ENCODE peak calls at places on chromosome 2, in eight cellular contexts. F is mammary epithelial cell; V is NCI-H2081; X is Peyer's patch; J is brain microvascular endothelial cell; Z is stimulated activated CD4-positive, alpha-beta T cell treated with anti-CD3 and anti-CD28 coated beads, Interleukin-1b, Interleukin-23, amount 100 ng/mL, for 24 hours; Q is KG1; P is activated CD4-positive, alpha-beta T cell treated with anti-CD3 and anti-CD28 coated beads, Interleukin-2, amount 10 ng/mL, durations not matched to agents 7 days and 5 days. S is an unnamed sample.

GRCh38 chr2:89833116-89833779 is 1141.8 kb downstream of the RPIA start:
- DNase-seq in F (peak), V (no peak), X (no peak), J (no peak), Z (no peak), Q (no peak), P (no peak), S (no peak)

GRCh38 chr2:46549159-46549902 is 70.0 kb downstream of the TMEM247 start:
- DNase-seq in F (no peak), V (no peak), X (no peak), J (no peak), Z (no peak), Q (no peak), P (no peak), S (no peak)

GRCh38 chr2:111201214-111201613 is 80.5 kb downstream of the BCL2L11 start:
- DNase-seq in F (no peak), V (no peak), X (peak), J (no peak), Z (no peak), Q (no peak), P (no peak), S (no peak)

GRCh38 chr2:236180831-236181453 is 12.8 kb upstream of the GBX2 start:
- DNase-seq in F (no peak), V (peak), X (peak), J (peak), Z (no peak), Q (no peak), P (peak), S (peak)

GRCh38 chr2:197266477-197266876 is 44.1 kb downstream of the ANKRD44 start:
- DNase-seq in F (no peak), V (no peak), X (no peak), J (no peak), Z (no peak), Q (no peak), P (peak), S (no peak)

GRCh38 chr2:84874381-84875212 is 6.3 kb downstream of the TRABD2A start:
- DNase-seq in F (peak), V (no peak), X (no peak), J (peak), Z (no peak), Q (no peak), P (no peak), S (no peak)

GRCh38 chr2:140504596-140504995 is 1626.2 kb downstream of the LRP1B start:
- DNase-seq in F (peak), V (no peak), X (no peak), J (no peak), Z (no peak), Q (no peak), P (no peak), S (no peak)

GRCh38 chr2:229193281-229193680 is 77.8 kb downstream of the PID1 start:
- DNase-seq in F (no peak), V (no peak), X (no peak), J (no peak), Z (no peak), Q (no peak), P (no peak), S (no peak)

GRCh38 chr2:209472871-209473270 is 49.0 kb downstream of the MAP2 start:
- DNase-seq in F (no peak), V (no peak), X (no peak), J (peak), Z (no peak), Q (no peak), P (no peak), S (no peak)

GRCh38 chr2:42809876-42810125 is 17.4 kb upstream of the HAAO start:
- DNase-seq in F (peak), V (peak), X (peak), J (peak), Z (peak), Q (no peak), P (peak), S (no peak)

GRCh38 chr2:26185304-26185928 is 12.5 kb downstream of the GAREM2 start:
- DNase-seq in F (no peak), V (no peak), X (no peak), J (no peak), Z (no peak), Q (no peak), P (no peak), S (no peak)

GRCh38 chr2:111519074-111519473 is 364.9 kb downstream of the ANAPC1 start:
- DNase-seq in F (no peak), V (no peak), X (no peak), J (no peak), Z (no peak), Q (peak), P (no peak), S (no peak)

GRCh38 chr2:25460261-25460905 is 118.7 kb upstream of the DNMT3A start:
- DNase-seq in F (no peak), V (no peak), X (no peak), J (no peak), Z (no peak), Q (no peak), P (no peak), S (no peak)

GRCh38 chr2:211181626-211182025 is 625.2 kb downstream of the CPS1 start:
- DNase-seq in F (no peak), V (no peak), X (no peak), J (no peak), Z (no peak), Q (no peak), P (no peak), S (no peak)

GRCh38 chr2:216539791-216540241 is 41.2 kb downstream of the RPL37A start:
- DNase-seq in F (peak), V (peak), X (peak), J (no peak), Z (no peak), Q (no peak), P (no peak), S (peak)

GRCh38 chr2:16665746-16666452 is at the start of gene CYRIA:
- DNase-seq in F (peak), V (no peak), X (peak), J (no peak), Z (no peak), Q (no peak), P (peak), S (no peak)

GRCh38 chr2:233856184-233856583 is 1.8 kb upstream of the HJURP start:
- DNase-seq in F (no peak), V (no peak), X (no peak), J (no peak), Z (no peak), Q (no peak), P (no peak), S (no peak)